ENCODE peak calls at places on chromosome 14, in nine cellular contexts. C is naive thymus-derived CD8-positive, alpha-beta T cell; J is NT2/D1; V is dorsolateral prefrontal cortex; Q is iPS DF 19.7; B is ELR; E is T-helper 9 cell; S is A172; I is Daoy. L is an unnamed sample.

GRCh38 chr14:83171761-83172160 is 1638.1 kb upstream of the SEL1L start:
- DNase-seq in C (no peak), J (no peak), V (no peak), Q (no peak), B (no peak), E (no peak), S (no peak), I (no peak), L (no peak)

GRCh38 chr14:39203659-39204606 is 28.9 kb downstream of the PNN start:
- DNase-seq in C (no peak), J (peak; percentile 82), V (no peak), Q (peak; percentile 30), B (no peak), E (no peak), S (no peak), I (no peak), L (no peak)

GRCh38 chr14:82963756-82964155 is 1430.1 kb upstream of the SEL1L start:
- DNase-seq in C (no peak), J (no peak), V (no peak), Q (no peak), B (no peak), E (no peak), S (no peak), I (no peak), L (no peak)

GRCh38 chr14:95527392-95528002 is 7.4 kb upstream of the GLRX5 start:
- DNase-seq in C (no peak), J (no peak), V (no peak), Q (no peak), B (peak; percentile 91), E (peak; percentile 34), S (peak; percentile 41), I (peak; percentile 51), L (peak; percentile 59)

GRCh38 chr14:64209428-64210165 is 84.6 kb downstream of the ESR2 start:
- DNase-seq in C (no peak), J (no peak), V (no peak), Q (no peak), B (no peak), E (no peak), S (no peak), I (no peak), L (no peak)

GRCh38 chr14:93185333-93185688 is 194 bp downstream of the LYSET start:
- DNase-seq in C (no peak), J (no peak), V (no peak), Q (no peak), B (no peak), E (no peak), S (no peak), I (no peak), L (no peak)

GRCh38 chr14:95507174-95507573 is 9.3 kb downstream of the SYNE3 start:
- DNase-seq in C (no peak), J (no peak), V (no peak), Q (no peak), B (peak; percentile 100), E (no peak), S (peak; percentile 92), I (peak; percentile 98), L (no peak)

GRCh38 chr14:85536835-85537195 is 6.9 kb downstream of the FLRT2 start:
- DNase-seq in C (no peak), J (no peak), V (no peak), Q (no peak), B (peak; percentile 10), E (no peak), S (no peak), I (no peak), L (no peak)

GRCh38 chr14:55467307-55467706 is 26.9 kb upstream of the TBPL2 start:
- DNase-seq in C (no peak), J (no peak), V (no peak), Q (no peak), B (no peak), E (no peak), S (no peak), I (no peak), L (no peak)

GRCh38 chr14:101451166-101451565 is 110.1 kb upstream of the DIO3 start:
- DNase-seq in C (no peak), J (no peak), V (no peak), Q (no peak), B (no peak), E (no peak), S (no peak), I (no peak), L (no peak)

GRCh38 chr14:49449749-49450148 is 136.4 kb downstream of the RPS29 start:
- DNase-seq in C (no peak), J (no peak), V (no peak), Q (no peak), B (no peak), E (no peak), S (no peak), I (no peak), L (no peak)

GRCh38 chr14:96189288-96189711 is 15.3 kb upstream of the BDKRB2 start:
- DNase-seq in C (no peak), J (no peak), V (no peak), Q (no peak), B (peak; percentile 25), E (no peak), S (no peak), I (peak; percentile 59), L (no peak)

GRCh38 chr14:22536853-22537338 is 52.1 kb downstream of the DAD1 start:
- DNase-seq in C (peak; percentile 80), J (no peak), V (no peak), Q (no peak), B (peak; percentile 99), E (peak; percentile 61), S (peak; percentile 91), I (peak; percentile 99), L (peak; percentile 79)

GRCh38 chr14:32657081-32657480 is 281.6 kb upstream of the NPAS3 start:
- DNase-seq in C (no peak), J (no peak), V (no peak), Q (no peak), B (peak; percentile 63), E (no peak), S (peak; percentile 71), I (peak; percentile 57), L (no peak)

GRCh38 chr14:58918066-58918465 is 270.4 kb upstream of the DAAM1 start:
- DNase-seq in C (no peak), J (no peak), V (no peak), Q (no peak), B (peak; percentile 71), E (no peak), S (no peak), I (peak; percentile 79), L (no peak)

GRCh38 chr14:39107624-39108023 is 4.6 kb upstream of the SEC23A start:
- DNase-seq in C (no peak), J (no peak), V (no peak), Q (no peak), B (peak; percentile 61), E (no peak), S (peak; percentile 18), I (peak; percentile 17), L (no peak)

L was measured in activated gamma-delta T cell treated with Interleukin-2 at 50 U/mL for 16 hours.